ENCODE peak calls at places on chromosomes 5 and 9, in nine cellular contexts. One of them, this sample, is unnamed.

GRCh38 chr9:70260007-70260443 is 1.2 kb downstream of the SMC5 start:
- DNase-seq in adipocyte: no peak
- DNase-seq in HepG2: no peak
- DNase-seq in K562: no peak
- DNase-seq in Karpas-422: peak
- DNase-seq in neural progenitor cell: no peak
- DNase-seq in mesendoderm: no peak
- DNase-seq in IMR-90: no peak
- DNase-seq in HCT116: no peak
- DNase-seq in this sample: no peak

GRCh38 chr5:72234265-72234700 is 85.8 kb downstream of the MRPS27 start:
- DNase-seq in adipocyte: peak
- DNase-seq in HepG2: no peak
- DNase-seq in K562: peak
- DNase-seq in Karpas-422: peak
- DNase-seq in neural progenitor cell: no peak
- DNase-seq in mesendoderm: peak
- DNase-seq in IMR-90: peak
- DNase-seq in HCT116: no peak
- DNase-seq in this sample: no peak

GRCh38 chr5:33631139-33631538 is 190.4 kb downstream of the TARS1 start:
- DNase-seq in adipocyte: no peak
- DNase-seq in HepG2: no peak
- DNase-seq in K562: no peak
- DNase-seq in Karpas-422: no peak
- DNase-seq in neural progenitor cell: no peak
- DNase-seq in mesendoderm: peak
- DNase-seq in IMR-90: no peak
- DNase-seq in HCT116: no peak
- DNase-seq in this sample: no peak

GRCh38 chr9:16970321-16970720 is 99.9 kb upstream of the BNC2 start:
- DNase-seq in adipocyte: no peak
- DNase-seq in HepG2: no peak
- DNase-seq in K562: no peak
- DNase-seq in Karpas-422: no peak
- DNase-seq in neural progenitor cell: no peak
- DNase-seq in mesendoderm: no peak
- DNase-seq in IMR-90: no peak
- DNase-seq in HCT116: no peak
- DNase-seq in this sample: no peak

GRCh38 chr5:90037646-90038045 is 371.9 kb downstream of the CETN3 start:
- DNase-seq in adipocyte: peak
- DNase-seq in HepG2: no peak
- DNase-seq in K562: no peak
- DNase-seq in Karpas-422: no peak
- DNase-seq in neural progenitor cell: no peak
- DNase-seq in mesendoderm: no peak
- DNase-seq in IMR-90: peak
- DNase-seq in HCT116: no peak
- DNase-seq in this sample: no peak

GRCh38 chr9:96524045-96524444 is 74.1 kb downstream of the HABP4 start:
- DNase-seq in adipocyte: peak
- DNase-seq in HepG2: no peak
- DNase-seq in K562: no peak
- DNase-seq in Karpas-422: no peak
- DNase-seq in neural progenitor cell: no peak
- DNase-seq in mesendoderm: no peak
- DNase-seq in IMR-90: no peak
- DNase-seq in HCT116: no peak
- DNase-seq in this sample: no peak

GRCh38 chr5:34598177-34598794 is 57.8 kb upstream of the RAI14 start:
- DNase-seq in adipocyte: peak
- DNase-seq in HepG2: no peak
- DNase-seq in K562: no peak
- DNase-seq in Karpas-422: no peak
- DNase-seq in neural progenitor cell: no peak
- DNase-seq in mesendoderm: no peak
- DNase-seq in IMR-90: peak
- DNase-seq in HCT116: peak
- DNase-seq in this sample: no peak

GRCh38 chr5:32506809-32507208 is 62.3 kb upstream of the ZFR start:
- DNase-seq in adipocyte: peak
- DNase-seq in HepG2: no peak
- DNase-seq in K562: no peak
- DNase-seq in Karpas-422: no peak
- DNase-seq in neural progenitor cell: no peak
- DNase-seq in mesendoderm: no peak
- DNase-seq in IMR-90: peak
- DNase-seq in HCT116: no peak
- DNase-seq in this sample: no peak

GRCh38 chr9:136267261-136268111 is 21.9 kb upstream of the QSOX2 start:
- DNase-seq in adipocyte: peak
- DNase-seq in HepG2: peak
- DNase-seq in K562: peak
- DNase-seq in Karpas-422: peak
- DNase-seq in neural progenitor cell: peak
- DNase-seq in mesendoderm: peak
- DNase-seq in IMR-90: peak
- DNase-seq in HCT116: peak
- DNase-seq in this sample: peak

GRCh38 chr5:176761755-176762154 is 48.6 kb upstream of the UNC5A start:
- DNase-seq in adipocyte: no peak
- DNase-seq in HepG2: no peak
- DNase-seq in K562: no peak
- DNase-seq in Karpas-422: no peak
- DNase-seq in neural progenitor cell: no peak
- DNase-seq in mesendoderm: no peak
- DNase-seq in IMR-90: no peak
- DNase-seq in HCT116: no peak
- DNase-seq in this sample: no peak

GRCh38 chr5:141182248-141182647 is at the start of gene PCDHB16:
- DNase-seq in adipocyte: peak
- DNase-seq in HepG2: peak
- DNase-seq in K562: peak
- DNase-seq in Karpas-422: peak
- DNase-seq in neural progenitor cell: peak
- DNase-seq in mesendoderm: peak
- DNase-seq in IMR-90: peak
- DNase-seq in HCT116: no peak
- DNase-seq in this sample: no peak

GRCh38 chr5:71757590-71758543 is 38.8 kb downstream of the CARTPT start:
- DNase-seq in adipocyte: peak
- DNase-seq in HepG2: peak
- DNase-seq in K562: peak
- DNase-seq in Karpas-422: peak
- DNase-seq in neural progenitor cell: peak
- DNase-seq in mesendoderm: peak
- DNase-seq in IMR-90: peak
- DNase-seq in HCT116: peak
- DNase-seq in this sample: no peak

GRCh38 chr5:150473673-150474358 is 24.3 kb upstream of the RPS14 start:
- DNase-seq in adipocyte: peak
- DNase-seq in HepG2: peak
- DNase-seq in K562: no peak
- DNase-seq in Karpas-422: no peak
- DNase-seq in neural progenitor cell: peak
- DNase-seq in mesendoderm: peak
- DNase-seq in IMR-90: peak
- DNase-seq in HCT116: no peak
- DNase-seq in this sample: peak

GRCh38 chr9:7637073-7637472 is 162.5 kb downstream of the DMAC1 start:
- DNase-seq in adipocyte: no peak
- DNase-seq in HepG2: no peak
- DNase-seq in K562: no peak
- DNase-seq in Karpas-422: no peak
- DNase-seq in neural progenitor cell: no peak
- DNase-seq in mesendoderm: no peak
- DNase-seq in IMR-90: no peak
- DNase-seq in HCT116: no peak
- DNase-seq in this sample: no peak

DNA sequence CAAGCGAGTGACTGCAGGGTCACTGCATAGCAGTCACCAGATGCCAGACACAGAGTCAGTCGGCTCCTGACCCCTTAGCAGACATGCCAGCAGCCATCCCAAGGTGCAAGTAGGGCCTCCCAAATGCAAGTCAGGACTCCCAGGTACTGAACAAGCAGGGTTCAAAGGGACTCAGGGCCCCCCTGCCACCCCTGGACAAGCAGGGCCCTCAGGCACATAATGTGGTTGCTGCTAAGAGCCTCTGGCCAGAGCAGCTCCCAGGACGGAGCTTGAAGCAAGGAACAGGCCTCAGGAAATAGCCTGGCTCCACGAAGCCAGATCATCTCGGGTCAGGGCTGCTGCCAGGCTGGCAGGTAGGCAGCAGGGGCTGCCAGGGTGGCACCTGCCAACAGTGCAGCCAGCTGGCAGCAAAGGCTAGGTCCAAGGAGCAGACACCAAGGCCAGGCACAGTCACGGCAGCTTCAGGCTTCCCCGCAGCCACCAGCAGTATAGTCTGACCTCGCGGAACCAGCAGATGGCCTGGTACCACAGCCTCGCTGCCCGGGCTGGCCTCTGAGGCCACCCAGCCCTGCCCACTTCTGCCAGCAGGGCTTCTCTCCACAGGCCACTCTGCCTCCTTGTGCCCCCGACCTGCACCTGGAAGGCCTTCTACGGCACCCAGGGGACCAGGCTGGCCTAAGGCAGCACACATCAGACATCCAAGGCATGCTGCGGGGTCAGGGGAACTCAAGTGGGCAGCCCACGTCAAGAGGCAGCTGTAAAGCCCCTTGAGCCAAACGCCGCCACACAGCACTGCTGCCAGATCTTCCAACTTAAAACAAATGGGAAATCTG is 7.4 kb downstream of the EEIG1 start:
- DNase-seq in adipocyte: no peak
- DNase-seq in HepG2: no peak
- DNase-seq in K562: no peak
- DNase-seq in Karpas-422: no peak
- DNase-seq in neural progenitor cell: no peak
- DNase-seq in mesendoderm: no peak
- DNase-seq in IMR-90: no peak
- DNase-seq in HCT116: no peak
- DNase-seq in this sample: no peak
- H3K9ac ChIP-seq in adipocyte: peak
- H3K9ac ChIP-seq in HepG2: no peak
- H3K9ac ChIP-seq in K562: peak
- H3K9ac ChIP-seq in Karpas-422: peak
- H3K9ac ChIP-seq in neural progenitor cell: no peak
- H3K9ac ChIP-seq in mesendoderm: no peak
- H3K9ac ChIP-seq in IMR-90: no peak
- H3K9ac ChIP-seq in HCT116: no peak
- H3K9ac ChIP-seq in this sample: no peak

GRCh38 chr5:96896285-96896711 is 20.0 kb downstream of the ERAP2 start:
- DNase-seq in adipocyte: no peak
- DNase-seq in HepG2: no peak
- DNase-seq in K562: no peak
- DNase-seq in Karpas-422: peak
- DNase-seq in neural progenitor cell: no peak
- DNase-seq in mesendoderm: no peak
- DNase-seq in IMR-90: no peak
- DNase-seq in HCT116: no peak
- DNase-seq in this sample: no peak

GRCh38 chr5:96901384-96901783 is 25.1 kb downstream of the ERAP2 start:
- DNase-seq in adipocyte: no peak
- DNase-seq in HepG2: peak
- DNase-seq in K562: no peak
- DNase-seq in Karpas-422: no peak
- DNase-seq in neural progenitor cell: peak
- DNase-seq in mesendoderm: peak
- DNase-seq in IMR-90: no peak
- DNase-seq in HCT116: no peak
- DNase-seq in this sample: no peak

GRCh38 chr5:96893342-96893741 is 17.0 kb downstream of the ERAP2 start:
- DNase-seq in adipocyte: peak
- DNase-seq in HepG2: no peak
- DNase-seq in K562: no peak
- DNase-seq in Karpas-422: no peak
- DNase-seq in neural progenitor cell: no peak
- DNase-seq in mesendoderm: peak
- DNase-seq in IMR-90: peak
- DNase-seq in HCT116: no peak
- DNase-seq in this sample: no peak

GRCh38 chr5:96901841-96902240 is 25.5 kb downstream of the ERAP2 start:
- DNase-seq in adipocyte: no peak
- DNase-seq in HepG2: no peak
- DNase-seq in K562: no peak
- DNase-seq in Karpas-422: no peak
- DNase-seq in neural progenitor cell: no peak
- DNase-seq in mesendoderm: no peak
- DNase-seq in IMR-90: no peak
- DNase-seq in HCT116: no peak
- DNase-seq in this sample: no peak

DNA sequence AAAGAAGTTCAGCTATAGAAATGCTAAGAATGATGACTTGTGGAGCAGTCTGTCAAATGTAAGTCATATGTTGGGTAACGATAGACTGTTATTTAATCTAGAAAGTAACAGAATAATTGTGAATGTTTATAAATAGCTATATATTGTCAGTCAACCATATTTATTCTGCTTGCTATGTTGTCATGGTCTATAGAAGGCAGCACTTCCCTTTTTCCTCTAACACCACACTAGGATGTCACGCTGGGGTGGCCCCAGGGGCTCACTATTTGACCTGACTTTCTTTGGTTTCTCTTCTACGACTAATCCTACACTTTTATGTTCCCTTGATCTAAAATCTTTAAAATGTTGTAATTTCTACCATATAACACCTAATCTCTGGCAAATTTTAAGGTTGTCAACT is 20.5 kb downstream of the ERAP2 start:
- DNase-seq in adipocyte: no peak
- DNase-seq in HepG2: no peak
- DNase-seq in K562: no peak
- DNase-seq in Karpas-422: peak
- DNase-seq in neural progenitor cell: no peak
- DNase-seq in mesendoderm: no peak
- DNase-seq in IMR-90: no peak
- DNase-seq in HCT116: no peak
- DNase-seq in this sample: no peak
- H3K9ac ChIP-seq in adipocyte: no peak
- H3K9ac ChIP-seq in HepG2: no peak
- H3K9ac ChIP-seq in K562: no peak
- H3K9ac ChIP-seq in Karpas-422: peak
- H3K9ac ChIP-seq in neural progenitor cell: no peak
- H3K9ac ChIP-seq in mesendoderm: no peak
- H3K9ac ChIP-seq in IMR-90: no peak
- H3K9ac ChIP-seq in HCT116: no peak
- H3K9ac ChIP-seq in this sample: no peak

GRCh38 chr9:18238254-18238653 is 235.7 kb upstream of the ADAMTSL1 start:
- DNase-seq in adipocyte: peak
- DNase-seq in HepG2: no peak
- DNase-seq in K562: no peak
- DNase-seq in Karpas-422: peak
- DNase-seq in neural progenitor cell: no peak
- DNase-seq in mesendoderm: peak
- DNase-seq in IMR-90: peak
- DNase-seq in HCT116: no peak
- DNase-seq in this sample: peak
- H3K9ac ChIP-seq in adipocyte: no peak
- H3K9ac ChIP-seq in HepG2: no peak
- H3K9ac ChIP-seq in K562: no peak
- H3K9ac ChIP-seq in Karpas-422: no peak
- H3K9ac ChIP-seq in neural progenitor cell: no peak
- H3K9ac ChIP-seq in mesendoderm: no peak
- H3K9ac ChIP-seq in IMR-90: no peak
- H3K9ac ChIP-seq in HCT116: no peak
- H3K9ac ChIP-seq in this sample: peak

GRCh38 chr5:59893436-59894227 is at the start of gene PDE4D:
- DNase-seq in adipocyte: peak
- DNase-seq in HepG2: no peak
- DNase-seq in K562: no peak
- DNase-seq in Karpas-422: no peak
- DNase-seq in neural progenitor cell: peak
- DNase-seq in mesendoderm: peak
- DNase-seq in IMR-90: peak
- DNase-seq in HCT116: no peak
- DNase-seq in this sample: no peak
- H3K9ac ChIP-seq in adipocyte: no peak
- H3K9ac ChIP-seq in HepG2: no peak
- H3K9ac ChIP-seq in K562: no peak
- H3K9ac ChIP-seq in Karpas-422: no peak
- H3K9ac ChIP-seq in neural progenitor cell: no peak
- H3K9ac ChIP-seq in mesendoderm: no peak
- H3K9ac ChIP-seq in IMR-90: no peak
- H3K9ac ChIP-seq in HCT116: no peak
- H3K9ac ChIP-seq in this sample: no peak

This sample was measured in keratinocyte.